ENCODE peak calls at places on chromosome 6, in seven cellular contexts. R is effector memory CD8-positive, alpha-beta T cell; I is lower lobe of right lung; V is left ventricle myocardium inferior; E is substantia nigra; U is A673; K is NCI-H1105. B is an unnamed sample.
A peak's percentile ranks its signal among the peaks of the same experiment; 100 is the strongest.

GRCh38 chr6:1500874-1501273 is 108.8 kb upstream of the FOXC1 start:
- DNase-seq in R (no peak), I (no peak), V (no peak), E (no peak), U (no peak), K (no peak), B (no peak)

GRCh38 chr6:75023634-75024033 is 182.2 kb downstream of the COL12A1 start:
- DNase-seq in R (no peak), I (no peak), V (no peak), E (no peak), U (no peak), K (no peak), B (no peak)

GRCh38 chr6:40044196-40044595 is 109.9 kb upstream of the MOCS1 start:
- DNase-seq in R (no peak), I (no peak), V (no peak), E (no peak), U (no peak), K (no peak), B (no peak)

GRCh38 chr6:127015858-127016257 is 102.6 kb upstream of the RSPO3 start:
- DNase-seq in R (no peak), I (no peak), V (no peak), E (no peak), U (no peak), K (no peak), B (no peak)

GRCh38 chr6:91653954-91654843 is 1067.3 kb upstream of the MAP3K7 start:
- DNase-seq in R (no peak), I (no peak), V (no peak), E (no peak), U (no peak), K (peak; percentile 68), B (no peak)

GRCh38 chr6:166815629-166816028 is 140.7 kb downstream of the RNASET2 start:
- DNase-seq in R (no peak), I (no peak), V (no peak), E (no peak), U (peak; percentile 24), K (no peak), B (no peak)

GRCh38 chr6:3063733-3064700 is 4.3 kb upstream of the RIPK1 start:
- DNase-seq in R (peak; percentile 83), I (peak; percentile 98), V (peak; percentile 97), E (peak; percentile 81), U (peak; percentile 79), K (peak; percentile 72), B (peak; percentile 87)

GRCh38 chr6:79313254-79313653 is 78.8 kb upstream of the HMGN3 start:
- DNase-seq in R (no peak), I (no peak), V (no peak), E (no peak), U (no peak), K (no peak), B (no peak)

GRCh38 chr6:105985816-105986632 is 100.1 kb upstream of the PRDM1 start:
- DNase-seq in R (no peak), I (peak; percentile 60), V (no peak), E (no peak), U (no peak), K (no peak), B (no peak)

GRCh38 chr6:1324926-1325325 is 13.0 kb downstream of the FOXQ1 start:
- DNase-seq in R (no peak), I (no peak), V (no peak), E (no peak), U (no peak), K (no peak), B (no peak)

GRCh38 chr6:33925869-33926268 is 122.1 kb upstream of the MLN start:
- DNase-seq in R (no peak), I (no peak), V (no peak), E (no peak), U (no peak), K (peak; percentile 92), B (no peak)

GRCh38 chr6:134534708-134535149 is 216.8 kb upstream of the SGK1 start:
- DNase-seq in R (no peak), I (no peak), V (no peak), E (no peak), U (no peak), K (no peak), B (no peak)

GRCh38 chr6:12865117-12865516 is 148.6 kb downstream of the PHACTR1 start:
- DNase-seq in R (no peak), I (no peak), V (no peak), E (no peak), U (no peak), K (no peak), B (no peak)

GRCh38 chr6:129936329-129937165 is 75.4 kb upstream of the TMEM244 start:
- DNase-seq in R (peak; percentile 40), I (peak; percentile 52), V (no peak), E (peak; percentile 4), U (peak; percentile 90), K (peak; percentile 53), B (peak; percentile 38)

B was measured in CD4-positive, alpha-beta memory T cell.